ENCODE peak calls at places on chromosomes 13 and 19, in five cellular contexts. S is mesothelial cell of epicardium, A is RWPE1, J is GM23338, H is B cell. I is an unnamed sample.

GRCh38 chr13:81988542-81988941 is 1647.6 kb upstream of the SPRY2 start:
- DNase-seq in S (no peak), A (no peak), J (no peak), H (no peak), I (no peak)

GRCh38 chr13:48595330-48596127 is 58.2 kb upstream of the CYSLTR2 start:
- DNase-seq in S (peak; percentile 52), A (peak; percentile 52), J (peak; percentile 68), H (no peak), I (peak; percentile 75)

GRCh38 chr19:13078897-13079541 is 23.6 kb downstream of the LYL1 start:
- DNase-seq in S (no peak), A (no peak), J (peak; percentile 15), H (no peak), I (no peak)

GRCh38 chr19:33248104-33248503 is 22.5 kb upstream of the SLC7A10 start:
- DNase-seq in S (no peak), A (no peak), J (no peak), H (no peak), I (peak; percentile 44)

GRCh38 chr19:14517840-14518505 is at the start of gene DNAJB1:
- DNase-seq in S (peak; percentile 71), A (peak; percentile 83), J (peak; percentile 70), H (peak; percentile 65), I (peak; percentile 77)

GRCh38 chr13:73598021-73598712 is 536.0 kb downstream of the KLF12 start:
- DNase-seq in S (no peak), A (peak; percentile 52), J (no peak), H (no peak), I (no peak)

GRCh38 chr13:52447354-52447753 is 3.1 kb downstream of the VPS36 start:
- DNase-seq in S (no peak), A (no peak), J (no peak), H (no peak), I (no peak)

GRCh38 chr13:112376050-112376681 is at the start of gene SPACA7:
- DNase-seq in S (no peak), A (no peak), J (no peak), H (no peak), I (no peak)

GRCh38 chr13:86830046-86830445 is 841.1 kb upstream of the SLITRK5 start:
- DNase-seq in S (no peak), A (no peak), J (no peak), H (no peak), I (no peak)

GRCh38 chr13:99803141-99803540 is 168.4 kb downstream of the ZIC5 start:
- DNase-seq in S (no peak), A (no peak), J (no peak), H (no peak), I (no peak)

GRCh38 chr19:49363265-49364082 is at the start of gene DKKL1:
- DNase-seq in S (peak; percentile 99), A (peak; percentile 99), J (peak; percentile 100), H (peak; percentile 93), I (peak; percentile 89)
- TF ChIP-seq CTCF in S (peak; percentile 14), A (peak; percentile 31), J (peak; percentile 31), H (no peak), I (no peak)

GRCh38 chr19:11984986-11985385 is 20.1 kb downstream of the ZNF763 start:
- DNase-seq in S (no peak), A (no peak), J (peak; percentile 94), H (no peak), I (no peak)
- TF ChIP-seq CTCF in S (no peak), A (no peak), J (peak; percentile 88), H (peak; percentile 20), I (peak; percentile 27)

GRCh38 chr19:42115705-42116104 is 16.5 kb downstream of the POU2F2 start:
- DNase-seq in S (no peak), A (no peak), J (no peak), H (no peak), I (no peak)

GRCh38 chr19:42117076-42117475 is 15.2 kb downstream of the POU2F2 start:
- DNase-seq in S (no peak), A (no peak), J (no peak), H (no peak), I (no peak)

GRCh38 chr19:42114412-42114811 is 17.8 kb downstream of the POU2F2 start:
- DNase-seq in S (no peak), A (no peak), J (peak; percentile 51), H (peak; percentile 88), I (no peak)

GRCh38 chr19:42115219-42115618 is 17.0 kb downstream of the POU2F2 start:
- DNase-seq in S (no peak), A (no peak), J (no peak), H (no peak), I (no peak)

DNA sequence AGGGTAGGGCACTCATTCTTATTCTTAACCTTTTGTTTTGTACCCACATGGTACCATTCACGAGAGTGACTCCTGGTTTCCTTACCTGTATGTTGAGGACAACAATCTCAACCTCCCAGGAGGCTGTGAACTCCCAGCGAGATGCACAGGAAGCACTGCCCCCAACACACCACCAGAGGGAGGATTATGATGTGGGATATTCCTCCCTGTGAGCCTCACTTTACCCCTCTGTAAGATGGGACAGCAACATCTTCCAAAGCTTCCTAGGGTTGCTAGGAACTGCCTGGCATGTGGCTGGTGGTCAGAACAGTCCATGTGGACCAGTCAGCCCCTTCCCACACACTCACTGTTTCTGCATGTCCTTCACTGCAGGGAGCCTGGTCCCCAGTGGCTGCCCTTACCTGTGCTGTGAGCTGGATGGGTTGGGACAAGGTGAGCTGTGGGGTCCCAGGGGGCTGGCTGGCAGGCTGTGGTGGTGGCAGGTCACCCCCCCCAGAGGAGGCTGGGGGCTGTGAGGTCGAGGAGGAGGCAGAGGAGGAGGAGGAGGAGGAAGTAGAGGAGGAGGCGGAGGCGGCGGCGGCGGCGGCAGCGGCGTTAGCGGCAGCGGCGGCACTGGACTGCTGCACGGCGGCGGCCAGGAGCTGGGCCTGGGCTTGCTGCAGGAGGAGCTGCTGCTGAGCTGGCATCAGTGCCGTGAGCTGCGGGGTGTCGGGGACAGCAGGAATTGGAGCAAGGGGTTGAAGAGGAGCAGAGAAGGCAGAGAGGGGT is 15.8 kb downstream of the POU2F2 start:
- DNase-seq in S (no peak), A (no peak), J (no peak), H (no peak), I (no peak)
- TF ChIP-seq CTCF in S (peak; percentile 20), A (no peak), J (peak; percentile 40), H (peak; percentile 33), I (no peak)

DNA sequence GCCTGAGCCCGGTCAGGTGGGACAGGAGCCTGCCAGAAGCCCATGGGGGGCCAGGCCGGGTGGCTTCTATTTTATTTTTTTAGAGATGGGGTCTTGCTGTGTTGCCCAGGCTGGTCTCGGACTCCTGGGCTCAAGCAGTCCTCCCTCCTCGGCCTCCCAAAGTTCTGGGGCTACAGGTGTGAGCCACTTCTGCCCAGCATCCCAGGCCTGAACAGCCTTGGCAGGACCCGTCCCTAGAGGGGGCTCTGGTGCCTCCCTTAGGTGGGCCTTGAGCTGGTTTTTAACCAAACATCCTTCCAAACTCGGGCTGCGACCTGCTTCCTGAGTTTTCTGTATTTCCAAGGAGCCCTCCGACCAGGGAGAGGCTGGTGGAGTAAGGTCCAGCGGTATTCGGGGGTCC is 10.5 kb downstream of the COMP start:
- DNase-seq in S (no peak), A (no peak), J (peak; percentile 59), H (no peak), I (no peak)
- TF ChIP-seq CTCF in S (no peak), A (no peak), J (peak; percentile 51), H (no peak), I (no peak)

GRCh38 chr19:38907227-38907626 is 4.8 kb downstream of the CCER2 start:
- DNase-seq in S (no peak), A (no peak), J (no peak), H (no peak), I (no peak)

GRCh38 chr19:38905620-38906019 is 5.9 kb downstream of the NFKBIB start:
- DNase-seq in S (no peak), A (no peak), J (no peak), H (no peak), I (no peak)

GRCh38 chr19:38907670-38908069 is 4.3 kb downstream of the CCER2 start:
- DNase-seq in S (no peak), A (no peak), J (no peak), H (no peak), I (no peak)

GRCh38 chr19:38904463-38905185 is 4.9 kb downstream of the NFKBIB start:
- DNase-seq in S (no peak), A (no peak), J (no peak), H (no peak), I (no peak)

GRCh38 chr19:38905186-38905539 is 5.4 kb downstream of the NFKBIB start:
- DNase-seq in S (no peak), A (no peak), J (no peak), H (no peak), I (no peak)
- TF ChIP-seq CTCF in S (no peak), A (no peak), J (no peak), H (no peak), I (no peak)

GRCh38 chr13:28313579-28313978 is 175.2 kb downstream of the PAN3 start:
- DNase-seq in S (no peak), A (no peak), J (peak; percentile 82), H (no peak), I (no peak)
- TF ChIP-seq CTCF in S (no peak), A (no peak), J (peak; percentile 70), H (no peak), I (peak; percentile 27)

DNA sequence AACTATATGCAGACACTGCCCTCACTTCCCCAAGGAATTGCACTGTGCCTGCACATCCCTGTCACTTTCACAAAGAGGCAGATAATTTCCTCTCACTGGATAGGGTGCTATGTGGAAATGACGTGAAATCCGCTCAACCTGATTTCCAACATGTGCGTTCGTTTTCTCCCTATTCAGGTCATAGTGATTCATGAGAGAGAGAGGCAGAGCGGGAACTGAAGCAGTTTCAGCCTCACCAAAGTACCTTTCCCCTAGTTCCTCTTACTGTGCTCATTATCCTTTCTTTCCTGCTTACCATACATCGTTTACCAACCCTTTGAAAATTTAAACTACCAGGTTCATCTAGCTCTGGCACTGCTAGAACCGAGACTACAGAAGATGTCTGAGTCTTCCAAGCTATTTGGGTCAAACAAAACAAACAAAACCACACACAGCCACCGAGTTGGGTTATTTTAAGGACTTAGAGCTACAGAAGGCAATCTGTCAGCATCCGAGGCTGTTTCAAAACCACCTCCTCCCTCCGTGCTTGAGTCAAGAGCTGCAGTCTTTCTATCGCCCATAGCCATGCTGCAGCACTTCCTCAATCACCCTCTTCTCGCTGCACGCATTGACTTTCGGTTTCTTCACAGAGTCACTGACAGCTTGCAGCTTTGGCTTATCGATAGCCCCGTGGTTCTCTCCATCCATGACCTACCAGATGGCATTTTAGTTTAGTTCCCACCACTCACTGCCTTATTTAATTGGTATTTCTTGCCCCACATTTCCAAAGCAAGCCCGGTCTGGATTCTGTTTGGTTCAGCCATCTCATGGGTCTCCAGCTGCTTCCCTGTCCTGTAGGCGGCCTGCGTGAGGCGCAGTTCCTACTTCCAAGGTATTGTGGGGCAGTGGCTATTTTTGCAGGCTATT is 1395.8 kb downstream of the EFNB2 start:
- DNase-seq in S (no peak), A (no peak), J (peak; percentile 11), H (peak; percentile 74), I (peak; percentile 67)
- TF ChIP-seq CTCF in S (no peak), A (no peak), J (peak; percentile 28), H (peak; percentile 36), I (peak; percentile 49)

DNA sequence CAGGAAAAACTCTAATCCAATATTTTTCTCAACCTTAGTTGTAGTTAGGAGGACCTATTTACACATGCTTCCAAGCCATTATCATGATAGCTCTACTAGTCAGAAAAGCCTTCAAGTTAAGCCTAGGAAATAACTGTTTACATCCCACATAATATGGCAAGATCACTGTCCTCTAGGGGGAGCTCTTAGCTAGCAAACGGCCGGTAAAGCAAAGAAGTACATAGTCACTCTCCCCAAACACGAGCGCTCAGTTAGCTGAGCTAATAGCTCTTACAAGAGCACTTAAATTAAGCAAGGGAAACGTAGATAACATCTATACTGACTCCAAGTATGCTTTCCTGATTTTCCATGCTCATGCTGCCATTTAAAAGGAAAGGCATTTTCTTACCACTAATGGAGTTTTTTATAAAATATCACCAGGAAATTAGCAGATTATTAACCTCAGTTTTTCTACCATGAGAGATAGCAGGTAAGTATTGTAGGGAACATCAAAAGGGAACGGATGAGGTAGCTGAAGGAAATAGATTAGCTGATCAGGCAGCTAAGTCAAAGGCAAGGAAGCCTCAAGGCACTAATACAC is 100.6 kb upstream of the PABPC3 start:
- DNase-seq in S (no peak), A (peak; percentile 60), J (peak; percentile 96), H (peak; percentile 71), I (no peak)
- TF ChIP-seq CTCF in S (peak; percentile 63), A (peak; percentile 84), J (peak; percentile 90), H (peak; percentile 94), I (peak; percentile 80)